ENCODE peak calls at places on chromosomes 3 and 15, in four cellular contexts. K is AG04450, Z is IMR-90, E is AG09309. F is an unnamed sample.

GRCh38 chr3:183799471-183799870 is 25.9 kb downstream of the MAP6D1 start:
- DNase-seq in K (no peak), Z (no peak), E (no peak), F (no peak)

GRCh38 chr15:34241376-34242350 is 16.8 kb downstream of the EMC4 start:
- DNase-seq in K (no peak), Z (peak), E (no peak), F (no peak)

GRCh38 chr3:177150970-177151627 is 46.2 kb downstream of the TBL1XR1 start:
- DNase-seq in K (peak), Z (peak), E (peak), F (peak)

GRCh38 chr15:74387141-74387541 is 19.7 kb upstream of the CYP11A1 start:
- DNase-seq in K (no peak), Z (no peak), E (no peak), F (no peak)

GRCh38 chr3:101780661-101781060 is 1.6 kb downstream of the NXPE3 start:
- DNase-seq in K (peak), Z (peak), E (peak), F (peak)

GRCh38 chr3:117610156-117610555 is 900.6 kb downstream of the TUSC7 start:
- DNase-seq in K (no peak), Z (no peak), E (no peak), F (no peak)

GRCh38 chr3:64972793-64973192 is 285.0 kb upstream of the ADAMTS9 start:
- DNase-seq in K (no peak), Z (peak), E (no peak), F (no peak)

GRCh38 chr15:23569513-23569912 is 4.0 kb downstream of the MKRN3 start:
- DNase-seq in K (no peak), Z (no peak), E (no peak), F (no peak)

GRCh38 chr15:62052714-62053113 is 7.5 kb downstream of the VPS13C start:
- DNase-seq in K (no peak), Z (no peak), E (no peak), F (no peak)

GRCh38 chr3:30203301-30203700 is 403.1 kb upstream of the TGFBR2 start:
- DNase-seq in K (peak), Z (peak), E (peak), F (no peak)

GRCh38 chr15:87874896-87875661 is 381.5 kb downstream of the NTRK3 start:
- DNase-seq in K (peak), Z (peak), E (peak), F (no peak)

GRCh38 chr3:156681003-156681402 is 6.6 kb downstream of the TIPARP start:
- DNase-seq in K (peak), Z (peak), E (peak), F (peak)

GRCh38 chr3:76826915-76827314 is 213.0 kb upstream of the ROBO2 start:
- DNase-seq in K (no peak), Z (no peak), E (no peak), F (no peak)

GRCh38 chr3:35624698-35625097 is 14.6 kb upstream of the ARPP21 start:
- DNase-seq in K (no peak), Z (no peak), E (no peak), F (no peak)

GRCh38 chr3:169914321-169914720 is 2.9 kb downstream of the SAMD7 start:
- DNase-seq in K (no peak), Z (peak), E (peak), F (no peak)

GRCh38 chr3:177468816-177469590 is 271.7 kb upstream of the TBL1XR1 start:
- DNase-seq in K (no peak), Z (peak), E (peak), F (no peak)

GRCh38 chr3:43481325-43481860 is 140.4 kb downstream of the ANO10 start:
- DNase-seq in K (no peak), Z (no peak), E (no peak), F (no peak)

GRCh38 chr15:88624156-88624970 is 3.2 kb downstream of the AEN start:
- DNase-seq in K (no peak), Z (peak), E (no peak), F (no peak)

GRCh38 chr3:123881771-123882170 is 2.4 kb downstream of the MYLK start:
- DNase-seq in K (no peak), Z (no peak), E (no peak), F (no peak)
- H3K4me3 ChIP-seq in K (peak), Z (peak), E (peak), F (no peak)

GRCh38 chr15:68204776-68205557 is at the start of gene CALML4:
- DNase-seq in K (no peak), Z (no peak), E (no peak), F (no peak)
- H3K4me3 ChIP-seq in K (no peak), Z (no peak), E (no peak), F (no peak)

DNA sequence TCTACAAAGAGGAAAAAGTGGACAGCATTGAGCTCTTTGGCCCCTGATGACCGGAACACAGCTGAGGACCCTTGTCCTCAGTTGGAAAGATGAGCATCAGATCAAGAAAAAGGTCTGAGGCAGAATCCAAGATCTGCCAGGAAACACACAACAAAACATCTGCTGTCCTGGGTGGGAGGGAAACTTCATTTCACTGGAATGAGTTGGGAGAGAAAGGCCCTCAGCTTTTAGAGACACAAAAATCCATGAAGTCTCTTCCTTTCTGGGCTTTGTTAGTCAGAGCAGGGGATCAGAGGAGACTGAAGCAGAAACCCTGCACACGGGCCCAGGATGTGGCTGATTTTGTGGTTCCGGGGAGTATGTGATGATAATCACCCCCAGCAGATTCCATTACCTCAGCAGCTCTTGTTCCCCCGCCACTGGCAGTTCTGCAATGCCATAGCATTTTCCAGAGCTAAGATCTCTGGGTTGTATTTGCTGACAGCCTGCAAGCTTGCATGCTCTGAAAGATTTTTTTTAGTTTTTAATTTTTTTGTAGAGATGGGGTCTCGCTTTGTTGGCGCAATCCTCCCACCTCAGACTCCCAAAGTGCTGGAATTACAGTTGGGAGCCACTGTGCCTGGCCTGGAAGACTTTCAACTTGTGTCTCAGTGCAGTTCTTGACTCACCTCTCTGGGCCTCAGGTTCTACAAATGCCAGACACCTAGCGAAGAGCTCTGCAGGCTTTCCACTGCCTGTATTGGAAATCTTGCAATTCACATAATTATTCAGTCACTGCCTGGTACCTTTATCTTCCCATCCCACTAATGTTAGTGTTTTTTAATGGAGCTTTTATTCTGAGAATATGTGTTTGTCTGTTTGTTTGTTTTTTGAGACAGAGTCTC is 5.8 kb upstream of the TATDN2 start:
- DNase-seq in K (no peak), Z (peak), E (no peak), F (no peak)
- H3K4me3 ChIP-seq in K (no peak), Z (no peak), E (no peak), F (no peak)

GRCh38 chr15:98785796-98786581 is 137.7 kb downstream of the IGF1R start:
- DNase-seq in K (no peak), Z (no peak), E (no peak), F (no peak)
- H3K4me3 ChIP-seq in K (no peak), Z (no peak), E (no peak), F (no peak)

F was measured in skeletal muscle cell.